ENCODE peak calls at places on chromosomes 16 and 17, in eight cellular contexts. E, B, Y, H, G, O, I and W are unnamed samples. For H3K4me1, the result is how much of the 10 kb centered on the place peaks cover.

GRCh38 chr17:29078183-29079045 is 35.5 kb downstream of the PIPOX start:
- DNase-seq in E (no peak), B (no peak), Y (no peak), H (no peak), G (no peak), O (no peak), I (no peak), W (no peak)

GRCh38 chr17:21228111-21228510 is 14.2 kb upstream of the TMEM11 start:
- DNase-seq in E (no peak), B (no peak), Y (no peak), H (no peak), G (no peak), O (no peak), I (no peak), W (no peak)

GRCh38 chr17:4549781-4550533 is 5.2 kb downstream of the MYBBP1A start:
- DNase-seq in E (peak), B (no peak), Y (no peak), H (peak), G (no peak), O (no peak), I (no peak), W (no peak)

GRCh38 chr17:21357696-21358095 is 18.5 kb upstream of the KCNJ12 start:
- DNase-seq in E (no peak), B (no peak), Y (no peak), H (peak), G (no peak), O (no peak), I (no peak), W (peak)

GRCh38 chr17:80968602-80969029 is 23.0 kb upstream of the CHMP6 start:
- DNase-seq in E (peak), B (no peak), Y (no peak), H (peak), G (no peak), O (no peak), I (no peak), W (peak)

GRCh38 chr16:78695371-78695770 is 595.9 kb downstream of the WWOX start:
- DNase-seq in E (no peak), B (no peak), Y (no peak), H (no peak), G (no peak), O (no peak), I (no peak), W (no peak)

GRCh38 chr17:48028736-48029135 is 8.9 kb downstream of the COPZ2 start:
- DNase-seq in E (no peak), B (no peak), Y (no peak), H (no peak), G (no peak), O (no peak), I (no peak), W (no peak)

GRCh38 chr17:34727601-34728000 is 148.2 kb downstream of the TMEM132E start:
- DNase-seq in E (no peak), B (no peak), Y (no peak), H (no peak), G (no peak), O (no peak), I (no peak), W (no peak)

GRCh38 chr17:46805771-46806170 is 12.7 kb downstream of the WNT3 start:
- DNase-seq in E (no peak), B (no peak), Y (no peak), H (no peak), G (no peak), O (no peak), I (no peak), W (no peak)

GRCh38 chr16:13426279-13426678 is 493.7 kb upstream of the ERCC4 start:
- DNase-seq in E (no peak), B (no peak), Y (no peak), H (no peak), G (no peak), O (no peak), I (no peak), W (no peak)

GRCh38 chr16:86142801-86143236 is 243.9 kb downstream of the IRF8 start:
- DNase-seq in E (no peak), B (no peak), Y (no peak), H (no peak), G (no peak), O (no peak), I (no peak), W (no peak)

GRCh38 chr16:31200821-31201510 is 1.6 kb downstream of the PYCARD start:
- DNase-seq in E (no peak), B (no peak), Y (no peak), H (no peak), G (no peak), O (no peak), I (no peak), W (peak)

GRCh38 chr17:54903375-54903774 is 2.7 kb downstream of the TOM1L1 start:
- DNase-seq in E (peak), B (no peak), Y (peak), H (peak), G (peak), O (no peak), I (peak), W (peak)

GRCh38 chr17:3917391-3917931 is 1.2 kb upstream of the P2RX1 start:
- DNase-seq in E (peak), B (no peak), Y (peak), H (peak), G (peak), O (no peak), I (peak), W (peak)

GRCh38 chr17:71983828-71984227 is 137.0 kb upstream of the SOX9 start:
- DNase-seq in E (no peak), B (no peak), Y (no peak), H (no peak), G (no peak), O (no peak), I (no peak), W (no peak)

GRCh38 chr17:68821860-68822693 is 133.1 kb downstream of the ABCA8 start:
- DNase-seq in E (no peak), B (no peak), Y (no peak), H (no peak), G (no peak), O (no peak), I (no peak), W (no peak)

GRCh38 chr16:81821422-81822128 is 42.5 kb downstream of the PLCG2 start:
- DNase-seq in E (no peak), B (no peak), Y (no peak), H (no peak), G (no peak), O (no peak), I (no peak), W (no peak)

GRCh38 chr16:55510185-55510805 is 1.4 kb downstream of the LPCAT2 start:
- DNase-seq in E (no peak), B (no peak), Y (no peak), H (no peak), G (no peak), O (no peak), I (no peak), W (no peak)

GRCh38 chr16:14511798-14512131 is 118.3 kb downstream of the PARN start:
- DNase-seq in E (no peak), B (no peak), Y (no peak), H (no peak), G (no peak), O (no peak), I (no peak), W (no peak)

GRCh38 chr17:42779304-42779941 is 987 bp upstream of the WNK4 start:
- DNase-seq in E (no peak), B (no peak), Y (no peak), H (no peak), G (no peak), O (no peak), I (no peak), W (peak)

GRCh38 chr17:59221159-59221847 is 992 bp downstream of the GDPD1 start:
- DNase-seq in E (no peak), B (no peak), Y (no peak), H (no peak), G (no peak), O (no peak), I (no peak), W (peak)
- H3K4me1 ChIP-seq in E (under half), B (under half), Y (under half), H (under half), G (under half), O (under half), I (under half), W (under half)

GRCh38 chr17:58632324-58633314 is 59.2 kb downstream of the TEX14 start:
- DNase-seq in E (no peak), B (no peak), Y (no peak), H (no peak), G (no peak), O (no peak), I (no peak), W (no peak)

GRCh38 chr17:58639681-58640080 is 52.2 kb downstream of the TEX14 start:
- DNase-seq in E (no peak), B (no peak), Y (no peak), H (no peak), G (no peak), O (no peak), I (no peak), W (no peak)

GRCh38 chr17:58640202-58640601 is 51.6 kb downstream of the TEX14 start:
- DNase-seq in E (no peak), B (no peak), Y (no peak), H (no peak), G (no peak), O (no peak), I (no peak), W (no peak)

GRCh38 chr17:58641937-58642336 is 49.9 kb downstream of the TEX14 start:
- DNase-seq in E (no peak), B (no peak), Y (no peak), H (no peak), G (no peak), O (no peak), I (no peak), W (no peak)

DNA sequence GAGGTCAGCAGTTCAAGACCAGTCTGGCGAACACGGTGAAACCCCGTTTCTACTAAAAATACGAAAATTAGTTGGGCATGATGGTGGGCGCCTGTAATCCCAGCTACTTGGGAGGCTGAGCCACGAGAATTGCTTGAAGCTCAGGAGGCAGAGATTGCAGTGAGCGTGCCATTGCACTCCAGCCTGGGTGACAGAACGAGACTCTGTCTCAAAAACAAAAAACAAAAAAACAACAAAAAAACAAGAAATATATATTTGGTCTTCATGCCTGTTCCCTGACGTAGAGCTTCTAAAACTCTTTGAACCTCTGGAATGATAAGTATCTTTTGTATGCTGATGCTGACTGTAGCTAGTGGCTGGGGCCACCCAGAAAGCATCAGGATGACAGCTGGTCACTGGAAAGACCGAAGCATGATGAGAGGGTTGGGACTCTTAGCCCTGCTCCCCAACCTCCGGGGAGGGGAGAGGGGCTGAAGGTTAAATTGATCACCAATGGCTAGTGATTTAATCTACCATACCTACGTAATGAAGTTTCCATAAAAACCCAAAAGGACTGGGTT is 54.8 kb downstream of the TEX14 start:
- DNase-seq in E (no peak), B (no peak), Y (no peak), H (no peak), G (no peak), O (no peak), I (no peak), W (no peak)
- TF ChIP-seq CTCF in E (no peak), B (no peak), Y (no peak), H (no peak), G (no peak), O (no peak), I (no peak), W (no peak)

GRCh38 chr16:89005201-89006035 is 28.4 kb upstream of the CBFA2T3 start:
- DNase-seq in E (peak), B (no peak), Y (no peak), H (peak), G (no peak), O (no peak), I (no peak), W (peak)
- H3K4me3 ChIP-seq in E (no peak), B (no peak), Y (no peak), H (no peak), G (no peak), O (no peak), I (no peak), W (no peak)

GRCh38 chr16:21646721-21647561 is 5.5 kb downstream of the IGSF6 start:
- DNase-seq in E (no peak), B (no peak), Y (no peak), H (no peak), G (peak), O (no peak), I (no peak), W (peak)
- H3K4me1 ChIP-seq in E (under half), B (under half), Y (under half), H (under half), G (under half), O (under half), I (under half), W (under half)

DNA sequence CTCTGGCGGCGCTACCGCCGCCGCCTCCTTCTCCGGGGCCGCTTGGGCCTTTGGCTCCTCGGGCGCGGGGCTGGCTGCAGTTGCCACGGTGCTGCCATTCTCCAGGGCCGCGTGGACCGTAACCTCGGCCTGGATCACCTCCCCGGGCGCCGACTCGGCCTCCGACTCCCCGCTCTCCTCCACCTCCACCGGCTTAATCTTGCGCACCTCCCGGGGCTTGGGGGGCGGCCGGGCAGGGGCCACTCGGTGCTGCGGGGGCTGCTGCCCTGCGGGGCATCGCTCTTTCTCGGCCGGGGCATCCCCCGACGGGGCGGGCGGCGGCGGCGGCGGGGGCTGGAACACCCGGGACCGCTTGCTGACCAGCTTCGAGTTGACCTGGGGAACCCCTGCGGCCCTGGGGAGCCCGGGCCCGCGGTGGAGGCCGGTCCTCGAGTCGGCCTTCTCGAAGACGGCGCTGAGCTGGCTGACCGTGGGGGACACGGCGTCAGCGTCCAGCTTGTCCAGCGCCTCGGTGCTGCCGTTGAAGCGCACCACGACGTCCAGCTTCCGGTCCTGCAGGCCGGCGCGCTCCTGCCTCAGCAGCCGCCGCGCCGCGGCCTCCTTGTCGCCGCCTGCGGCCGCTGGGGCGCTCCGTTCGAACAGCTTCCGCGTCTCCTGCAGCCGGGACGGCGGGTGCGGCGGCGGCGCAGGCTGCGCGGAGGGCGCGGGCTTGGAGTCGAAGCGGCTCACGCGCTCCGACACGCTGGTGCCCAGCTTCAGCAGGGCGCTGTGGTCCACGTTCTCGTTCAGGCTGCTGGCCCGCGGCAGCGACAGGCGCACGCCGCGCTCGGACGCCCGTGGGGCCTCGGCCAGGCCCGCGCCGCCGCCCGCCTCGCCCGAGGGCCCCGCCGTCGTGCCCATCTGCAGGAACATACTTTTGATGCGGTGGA is 788 bp downstream of the PPP1R9B start:
- DNase-seq in E (peak), B (no peak), Y (peak), H (peak), G (peak), O (no peak), I (peak), W (peak)
- TF ChIP-seq CTCF in E (peak), B (no peak), Y (peak), H (no peak), G (no peak), O (peak), I (peak), W (no peak)

DNA sequence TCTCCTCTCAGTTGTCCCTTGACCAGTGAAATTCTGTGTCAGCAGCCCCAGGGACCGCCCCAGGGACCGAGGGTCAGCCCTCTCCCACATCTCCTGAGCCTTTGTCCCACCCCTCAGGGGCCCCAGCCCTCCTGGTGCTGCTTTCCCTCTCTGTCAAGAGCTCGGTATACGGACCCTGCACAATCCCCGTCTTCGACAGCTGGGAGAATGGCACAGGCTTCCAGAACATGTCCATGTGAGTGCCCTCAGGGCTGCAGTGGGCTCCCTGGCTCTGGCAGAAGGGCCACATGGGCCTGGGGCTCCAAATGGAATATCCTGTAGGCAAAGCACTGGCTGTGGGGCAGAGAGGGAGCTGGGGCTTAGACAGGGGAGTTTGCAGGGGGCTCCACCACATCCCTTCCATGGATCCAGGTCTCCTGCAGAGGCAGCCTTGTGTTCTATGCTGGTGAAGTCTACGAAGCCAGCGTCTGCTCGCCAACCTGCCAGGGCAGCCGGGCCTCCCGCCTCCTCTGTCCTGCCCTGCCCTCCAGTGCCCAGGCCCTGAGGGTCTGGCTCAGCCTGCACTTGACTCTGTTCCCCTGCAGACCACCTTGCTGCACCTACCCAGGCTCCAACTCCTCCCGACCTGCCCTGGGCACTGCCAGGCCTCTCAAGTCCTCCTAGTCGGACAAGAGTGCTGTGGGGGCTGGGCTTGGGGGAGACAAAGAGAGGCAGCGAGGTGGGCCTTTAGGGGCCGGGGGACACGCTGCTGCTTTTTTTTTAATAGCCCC is 28.0 kb downstream of the ADGRG5 start:
- DNase-seq in E (no peak), B (no peak), Y (no peak), H (no peak), G (no peak), O (no peak), I (no peak), W (no peak)
- H3K4me3 ChIP-seq in E (no peak), B (no peak), Y (no peak), H (no peak), G (no peak), O (no peak), I (no peak), W (no peak)

DNA sequence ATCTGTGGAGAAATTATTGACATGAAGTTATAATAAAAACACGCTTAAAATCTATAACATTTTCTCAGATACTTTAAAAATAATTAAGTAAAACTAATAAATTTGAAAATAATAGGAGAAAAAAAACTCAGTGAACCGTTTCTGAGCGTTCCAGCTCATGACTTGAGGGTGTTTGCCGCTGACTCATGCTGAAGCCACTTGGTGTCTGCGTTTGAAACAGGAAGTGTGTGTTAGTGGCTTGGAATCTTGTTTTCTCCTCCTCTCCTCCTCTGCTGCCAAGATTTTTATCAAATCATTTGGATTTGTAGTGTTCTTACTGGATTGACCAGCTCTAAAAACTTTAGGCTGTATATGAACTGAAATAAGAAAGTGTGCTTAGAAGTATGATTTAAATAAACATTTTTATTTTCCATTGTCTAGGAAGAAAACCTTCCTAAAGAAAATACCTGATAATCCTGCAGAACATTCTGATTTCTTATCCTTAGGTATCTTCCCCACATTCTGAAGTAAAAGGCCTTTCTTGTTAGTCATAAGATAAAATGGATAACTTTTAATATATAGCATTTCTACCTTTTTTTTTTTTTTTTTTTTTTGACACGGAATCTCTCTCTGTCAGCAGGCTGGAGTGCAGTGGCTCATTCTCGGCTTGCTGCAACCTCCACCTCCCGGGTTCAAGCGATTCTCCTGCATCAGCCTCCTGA is 30.8 kb downstream of the USP10 start:
- DNase-seq in E (peak), B (no peak), Y (peak), H (no peak), G (peak), O (peak), I (no peak), W (no peak)
- H3K4me1 ChIP-seq in E (half or more), B (under half), Y (half or more), H (under half), G (half or more), O (under half), I (under half), W (under half)

GRCh38 chr16:19717781-19718623 is at the start of the genes IQCK and KNOP1:
- DNase-seq in E (peak), B (peak), Y (peak), H (peak), G (peak), O (peak), I (peak), W (peak)
- TF ChIP-seq CTCF in E (no peak), B (no peak), Y (peak), H (no peak), G (no peak), O (no peak), I (no peak), W (no peak)